ENCODE peak calls at places on chromosomes 4 and X, in six cellular contexts. One of them, this sample, is unnamed.
A peak's percentile ranks its signal among the peaks of the same experiment; 100 is the strongest.

GRCh38 chr4:130395871-130396270 is 1299.9 kb downstream of the C4orf33 start:
- DNase-seq in A549: no peak
- DNase-seq in H1: no peak
- DNase-seq in endothelial cell of umbilical vein: peak; percentile 84
- DNase-seq in K562: no peak
- DNase-seq in HepG2: no peak
- DNase-seq in this sample: no peak

GRCh38 chrX:94744786-94745185 is 1070.8 kb downstream of the FAM133A start:
- DNase-seq in A549: no peak
- DNase-seq in H1: no peak
- DNase-seq in endothelial cell of umbilical vein: no peak
- DNase-seq in K562: no peak
- DNase-seq in HepG2: no peak
- DNase-seq in this sample: no peak

GRCh38 chrX:19377799-19378198 is 34.1 kb downstream of the PDHA1 start:
- DNase-seq in A549: no peak
- DNase-seq in H1: no peak
- DNase-seq in endothelial cell of umbilical vein: no peak
- DNase-seq in K562: no peak
- DNase-seq in HepG2: no peak
- DNase-seq in this sample: no peak

GRCh38 chr4:161926033-161926828 is 237.6 kb downstream of the FSTL5 start:
- DNase-seq in A549: no peak
- DNase-seq in H1: no peak
- DNase-seq in endothelial cell of umbilical vein: no peak
- DNase-seq in K562: no peak
- DNase-seq in HepG2: no peak
- DNase-seq in this sample: no peak

GRCh38 chr4:82293304-82293703 is 80.5 kb downstream of the HNRNPD start:
- DNase-seq in A549: no peak
- DNase-seq in H1: no peak
- DNase-seq in endothelial cell of umbilical vein: no peak
- DNase-seq in K562: no peak
- DNase-seq in HepG2: no peak
- DNase-seq in this sample: no peak

GRCh38 chr4:76758996-76759395 is 138.9 kb downstream of the SOWAHB start:
- DNase-seq in A549: no peak
- DNase-seq in H1: no peak
- DNase-seq in endothelial cell of umbilical vein: no peak
- DNase-seq in K562: no peak
- DNase-seq in HepG2: no peak
- DNase-seq in this sample: no peak

GRCh38 chr4:65670331-65671031 is at the start of gene EPHA5:
- DNase-seq in A549: no peak
- DNase-seq in H1: peak; percentile 75
- DNase-seq in endothelial cell of umbilical vein: peak; percentile 83
- DNase-seq in K562: no peak
- DNase-seq in HepG2: peak; percentile 3
- DNase-seq in this sample: peak; percentile 85

GRCh38 chr4:78876568-78877320 is 62.5 kb downstream of the PAQR3 start:
- DNase-seq in A549: no peak
- DNase-seq in H1: no peak
- DNase-seq in endothelial cell of umbilical vein: no peak
- DNase-seq in K562: no peak
- DNase-seq in HepG2: no peak
- DNase-seq in this sample: no peak

GRCh38 chr4:97656034-97656720 is 487.1 kb downstream of the STPG2 start:
- DNase-seq in A549: peak; percentile 1
- DNase-seq in H1: no peak
- DNase-seq in endothelial cell of umbilical vein: no peak
- DNase-seq in K562: no peak
- DNase-seq in HepG2: no peak
- DNase-seq in this sample: no peak

GRCh38 chr4:73776363-73776762 is 36.0 kb downstream of the CXCL8 start:
- DNase-seq in A549: no peak
- DNase-seq in H1: no peak
- DNase-seq in endothelial cell of umbilical vein: peak; percentile 97
- DNase-seq in K562: peak; percentile 17
- DNase-seq in HepG2: peak; percentile 16
- DNase-seq in this sample: no peak

GRCh38 chr4:3215733-3216132 is 33.2 kb upstream of the MSANTD1 start:
- DNase-seq in A549: no peak
- DNase-seq in H1: no peak
- DNase-seq in endothelial cell of umbilical vein: no peak
- DNase-seq in K562: no peak
- DNase-seq in HepG2: no peak
- DNase-seq in this sample: no peak

GRCh38 chr4:2977116-2978097 is 14.0 kb downstream of the GRK4 start:
- DNase-seq in A549: no peak
- DNase-seq in H1: no peak
- DNase-seq in endothelial cell of umbilical vein: no peak
- DNase-seq in K562: peak; percentile 41
- DNase-seq in HepG2: peak; percentile 23
- DNase-seq in this sample: no peak

GRCh38 chr4:155774033-155774432 is 15.2 kb downstream of the GUCY1B1 start:
- DNase-seq in A549: no peak
- DNase-seq in H1: no peak
- DNase-seq in endothelial cell of umbilical vein: no peak
- DNase-seq in K562: no peak
- DNase-seq in HepG2: no peak
- DNase-seq in this sample: no peak

GRCh38 chr4:120331486-120332281 is 265.0 kb upstream of the MAD2L1 start:
- DNase-seq in A549: no peak
- DNase-seq in H1: no peak
- DNase-seq in endothelial cell of umbilical vein: no peak
- DNase-seq in K562: no peak
- DNase-seq in HepG2: no peak
- DNase-seq in this sample: no peak

GRCh38 chrX:27555514-27555913 is 34.6 kb upstream of the DCAF8L2 start:
- DNase-seq in A549: peak; percentile 4
- DNase-seq in H1: no peak
- DNase-seq in endothelial cell of umbilical vein: peak; percentile 38
- DNase-seq in K562: no peak
- DNase-seq in HepG2: peak; percentile 41
- DNase-seq in this sample: no peak

GRCh38 chrX:46559062-46559461 is 13.8 kb upstream of the ZNF674 start:
- DNase-seq in A549: no peak
- DNase-seq in H1: no peak
- DNase-seq in endothelial cell of umbilical vein: no peak
- DNase-seq in K562: no peak
- DNase-seq in HepG2: no peak
- DNase-seq in this sample: no peak

GRCh38 chr4:107801766-107802211 is 22.9 kb upstream of the SGMS2 start:
- DNase-seq in A549: no peak
- DNase-seq in H1: no peak
- DNase-seq in endothelial cell of umbilical vein: no peak
- DNase-seq in K562: no peak
- DNase-seq in HepG2: no peak
- DNase-seq in this sample: no peak

GRCh38 chrX:102934624-102935023 is 2.4 kb upstream of the RAB40AL start:
- DNase-seq in A549: peak; percentile 3
- DNase-seq in H1: no peak
- DNase-seq in endothelial cell of umbilical vein: peak; percentile 18
- DNase-seq in K562: peak; percentile 18
- DNase-seq in HepG2: peak; percentile 3
- DNase-seq in this sample: peak; percentile 36

GRCh38 chr4:77938560-77938959 is 75.9 kb downstream of the MRPL1 start:
- DNase-seq in A549: no peak
- DNase-seq in H1: no peak
- DNase-seq in endothelial cell of umbilical vein: no peak
- DNase-seq in K562: no peak
- DNase-seq in HepG2: no peak
- DNase-seq in this sample: no peak

GRCh38 chrX:119667111-119667928 is 25.6 kb downstream of the SEPTIN6 start:
- DNase-seq in A549: no peak
- DNase-seq in H1: no peak
- DNase-seq in endothelial cell of umbilical vein: no peak
- DNase-seq in K562: no peak
- DNase-seq in HepG2: no peak
- DNase-seq in this sample: peak; percentile 12

GRCh38 chr4:25667931-25668557 is 12.4 kb downstream of the SLC34A2 start:
- DNase-seq in A549: no peak
- DNase-seq in H1: no peak
- DNase-seq in endothelial cell of umbilical vein: no peak
- DNase-seq in K562: peak; percentile 28
- DNase-seq in HepG2: peak; percentile 34
- DNase-seq in this sample: peak; percentile 29

GRCh38 chr4:173675446-173675845 is 145.4 kb upstream of the HAND2 start:
- DNase-seq in A549: no peak
- DNase-seq in H1: no peak
- DNase-seq in endothelial cell of umbilical vein: no peak
- DNase-seq in K562: no peak
- DNase-seq in HepG2: no peak
- DNase-seq in this sample: no peak

GRCh38 chr4:110510955-110511544 is 35.1 kb downstream of the ENPEP start:
- DNase-seq in A549: peak; percentile 11
- DNase-seq in H1: no peak
- DNase-seq in endothelial cell of umbilical vein: peak; percentile 57
- DNase-seq in K562: peak; percentile 56
- DNase-seq in HepG2: peak; percentile 39
- DNase-seq in this sample: no peak

GRCh38 chrX:28042826-28043564 is 61.7 kb upstream of the DCAF8L1 start:
- DNase-seq in A549: no peak
- DNase-seq in H1: no peak
- DNase-seq in endothelial cell of umbilical vein: no peak
- DNase-seq in K562: no peak
- DNase-seq in HepG2: no peak
- DNase-seq in this sample: no peak

GRCh38 chr4:41365726-41366125 is 109.0 kb downstream of the UCHL1 start:
- DNase-seq in A549: no peak
- DNase-seq in H1: no peak
- DNase-seq in endothelial cell of umbilical vein: no peak
- DNase-seq in K562: no peak
- DNase-seq in HepG2: no peak
- DNase-seq in this sample: peak; percentile 20

GRCh38 chr4:82630079-82630478 is 68.3 kb upstream of the TMEM150C start:
- DNase-seq in A549: no peak
- DNase-seq in H1: no peak
- DNase-seq in endothelial cell of umbilical vein: no peak
- DNase-seq in K562: no peak
- DNase-seq in HepG2: no peak
- DNase-seq in this sample: no peak

GRCh38 chr4:177033632-177034031 is 240.9 kb upstream of the VEGFC start:
- DNase-seq in A549: no peak
- DNase-seq in H1: no peak
- DNase-seq in endothelial cell of umbilical vein: no peak
- DNase-seq in K562: no peak
- DNase-seq in HepG2: no peak
- DNase-seq in this sample: no peak

GRCh38 chr4:121459056-121459455 is 78.2 kb upstream of the QRFPR start:
- DNase-seq in A549: no peak
- DNase-seq in H1: no peak
- DNase-seq in endothelial cell of umbilical vein: no peak
- DNase-seq in K562: no peak
- DNase-seq in HepG2: no peak
- DNase-seq in this sample: no peak

GRCh38 chr4:159946983-159947645 is 844.2 kb downstream of the RAPGEF2 start:
- DNase-seq in A549: peak; percentile 6
- DNase-seq in H1: no peak
- DNase-seq in endothelial cell of umbilical vein: peak; percentile 46
- DNase-seq in K562: peak; percentile 1
- DNase-seq in HepG2: peak; percentile 52
- DNase-seq in this sample: no peak

GRCh38 chr4:76729991-76730390 is 168.0 kb downstream of the SOWAHB start:
- DNase-seq in A549: no peak
- DNase-seq in H1: no peak
- DNase-seq in endothelial cell of umbilical vein: no peak
- DNase-seq in K562: no peak
- DNase-seq in HepG2: no peak
- DNase-seq in this sample: no peak

GRCh38 chr4:7697821-7698220 is 241.8 kb downstream of the AFAP1 start:
- DNase-seq in A549: no peak
- DNase-seq in H1: no peak
- DNase-seq in endothelial cell of umbilical vein: no peak
- DNase-seq in K562: no peak
- DNase-seq in HepG2: no peak
- DNase-seq in this sample: no peak
- TF ChIP-seq JUN in A549: no peak
- TF ChIP-seq JUN in H1: no peak
- TF ChIP-seq JUN in endothelial cell of umbilical vein: no peak
- TF ChIP-seq JUN in K562: no peak
- TF ChIP-seq JUN in HepG2: no peak
- TF ChIP-seq JUN in this sample: no peak

DNA sequence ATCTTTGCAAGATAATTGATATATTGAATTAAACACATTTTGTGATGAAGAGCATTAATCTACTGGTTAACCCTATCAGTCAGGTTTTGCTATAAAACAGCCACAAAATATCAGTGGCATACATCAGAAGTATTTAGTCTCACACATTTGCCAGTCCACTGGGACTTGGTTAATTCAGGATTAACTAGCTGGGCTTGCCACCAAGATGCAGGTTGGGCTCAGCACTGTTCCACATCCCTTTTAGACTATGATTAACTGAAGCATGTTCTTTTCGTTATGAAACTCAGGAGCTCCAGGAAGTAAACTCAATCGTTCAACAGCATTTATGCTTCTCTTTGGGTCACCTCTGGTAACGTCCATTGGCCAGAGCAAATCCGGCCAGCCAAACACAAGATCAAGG is 538.1 kb upstream of the HS3ST1 start:
- DNase-seq in A549: no peak
- DNase-seq in H1: no peak
- DNase-seq in endothelial cell of umbilical vein: no peak
- DNase-seq in K562: no peak
- DNase-seq in HepG2: no peak
- DNase-seq in this sample: no peak
- TF ChIP-seq JUN in A549: no peak
- TF ChIP-seq JUN in H1: no peak
- TF ChIP-seq JUN in endothelial cell of umbilical vein: no peak
- TF ChIP-seq JUN in K562: no peak
- TF ChIP-seq JUN in HepG2: no peak
- TF ChIP-seq JUN in this sample: no peak

DNA sequence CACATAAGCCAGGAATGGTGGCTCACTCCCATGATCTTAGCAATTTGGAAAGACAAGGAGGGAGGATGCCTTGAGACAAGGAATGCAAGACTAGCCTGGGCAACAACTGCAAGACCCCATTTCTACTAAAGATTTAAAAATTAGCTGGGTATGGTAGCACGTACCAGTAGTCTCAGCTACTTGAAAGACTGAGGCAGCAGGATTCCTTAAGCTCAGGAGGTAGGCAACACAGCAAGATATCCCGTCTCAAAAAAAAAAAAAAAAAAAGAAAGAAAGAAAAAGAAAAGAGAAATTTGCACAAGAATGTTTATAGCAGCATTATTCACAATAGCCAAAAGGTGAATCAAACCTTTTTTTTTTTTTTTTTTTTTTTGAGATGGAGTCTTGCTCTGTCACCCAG is 29.7 kb downstream of the PDS5A start:
- DNase-seq in A549: no peak
- DNase-seq in H1: no peak
- DNase-seq in endothelial cell of umbilical vein: no peak
- DNase-seq in K562: no peak
- DNase-seq in HepG2: no peak
- DNase-seq in this sample: no peak
- TF ChIP-seq JUN in A549: no peak
- TF ChIP-seq JUN in H1: no peak
- TF ChIP-seq JUN in endothelial cell of umbilical vein: no peak
- TF ChIP-seq JUN in K562: no peak
- TF ChIP-seq JUN in HepG2: no peak
- TF ChIP-seq JUN in this sample: no peak

GRCh38 chr4:169179609-169180526 is 90.9 kb downstream of the SH3RF1 start:
- DNase-seq in A549: no peak
- DNase-seq in H1: no peak
- DNase-seq in endothelial cell of umbilical vein: peak; percentile 13
- DNase-seq in K562: no peak
- DNase-seq in HepG2: no peak
- DNase-seq in this sample: no peak
- TF ChIP-seq JUN in A549: no peak
- TF ChIP-seq JUN in H1: no peak
- TF ChIP-seq JUN in endothelial cell of umbilical vein: no peak
- TF ChIP-seq JUN in K562: no peak
- TF ChIP-seq JUN in HepG2: no peak
- TF ChIP-seq JUN in this sample: no peak

This sample was measured in WTC11.